ENCODE peak calls at places on chromosomes 16 and 17, in six cellular contexts. Y is IMR-90, W is HepG2, K is neuronal stem cell, O is mesenchymal stem cell, A is HCT116. F is an unnamed sample.

GRCh38 chr17:64118452-64118979 is 11.4 kb downstream of the ERN1 start:
- DNase-seq in Y (no peak), W (no peak), K (no peak), O (no peak), A (no peak), F (no peak)

GRCh38 chr16:75265911-75266701 is 14.7 kb upstream of the BCAR1 start:
- DNase-seq in Y (peak; percentile 47), W (peak; percentile 84), K (peak; percentile 92), O (peak; percentile 68), A (no peak), F (no peak)

GRCh38 chr17:77570565-77570898 is 388.0 kb upstream of the TNRC6C start:
- DNase-seq in Y (no peak), W (no peak), K (no peak), O (no peak), A (no peak), F (no peak)

GRCh38 chr17:55303008-55303493 is 38.3 kb downstream of the HLF start:
- DNase-seq in Y (no peak), W (no peak), K (no peak), O (no peak), A (no peak), F (no peak)

GRCh38 chr17:31008374-31009035 is 37.7 kb downstream of the RNF135 start:
- DNase-seq in Y (peak; percentile 45), W (no peak), K (peak; percentile 46), O (peak; percentile 75), A (no peak), F (peak; percentile 55)

GRCh38 chr16:12618515-12618914 is 185.2 kb downstream of the CPPED1 start:
- DNase-seq in Y (no peak), W (no peak), K (no peak), O (no peak), A (no peak), F (no peak)

GRCh38 chr16:67967956-67968439 is 439 bp downstream of the SLC12A4 start:
- DNase-seq in Y (peak; percentile 25), W (no peak), K (peak; percentile 32), O (peak; percentile 42), A (no peak), F (no peak)

GRCh38 chr16:79132745-79133144 is 467.8 kb downstream of the MAF start:
- DNase-seq in Y (no peak), W (no peak), K (no peak), O (no peak), A (no peak), F (no peak)

GRCh38 chr17:21200590-21201301 is 13.2 kb downstream of the TMEM11 start:
- DNase-seq in Y (no peak), W (no peak), K (no peak), O (no peak), A (no peak), F (no peak)

GRCh38 chr16:54655171-54655590 is 275.5 kb upstream of the IRX5 start:
- DNase-seq in Y (no peak), W (no peak), K (no peak), O (no peak), A (no peak), F (peak; percentile 40)

GRCh38 chr16:55661842-55662479 is 6.2 kb downstream of the SLC6A2 start:
- DNase-seq in Y (no peak), W (no peak), K (no peak), O (no peak), A (no peak), F (no peak)

GRCh38 chr17:54948380-54948779 is 20.1 kb downstream of the COX11 start:
- DNase-seq in Y (peak; percentile 98), W (peak; percentile 44), K (no peak), O (peak; percentile 93), A (peak; percentile 70), F (peak; percentile 99)

GRCh38 chr17:63831505-63831904 is 4.0 kb upstream of the FTSJ3 start:
- DNase-seq in Y (no peak), W (no peak), K (no peak), O (no peak), A (no peak), F (no peak)

GRCh38 chr16:65788434-65789147 is 577.9 kb upstream of the CDH5 start:
- DNase-seq in Y (no peak), W (no peak), K (no peak), O (no peak), A (no peak), F (no peak)

GRCh38 chr17:38703742-38704644 is 1.1 kb upstream of the MLLT6 start:
- DNase-seq in Y (no peak), W (peak; percentile 100), K (peak; percentile 43), O (peak; percentile 45), A (peak; percentile 81), F (no peak)

GRCh38 chr16:1379054-1379862 is 27.5 kb downstream of the GNPTG start:
- DNase-seq in Y (peak; percentile 74), W (peak; percentile 60), K (peak; percentile 72), O (peak; percentile 94), A (no peak), F (peak; percentile 40)

GRCh38 chr17:33049781-33050414 is 58.3 kb downstream of the SPACA3 start:
- DNase-seq in Y (peak; percentile 48), W (peak; percentile 44), K (peak; percentile 65), O (peak; percentile 51), A (peak; percentile 31), F (peak; percentile 8)

GRCh38 chr16:2204727-2205103 is 539 bp upstream of the MLST8 start:
- DNase-seq in Y (no peak), W (no peak), K (no peak), O (no peak), A (no peak), F (no peak)

GRCh38 chr17:9273334-9274118 is 252.2 kb downstream of the NTN1 start:
- DNase-seq in Y (peak; percentile 52), W (no peak), K (no peak), O (no peak), A (no peak), F (peak; percentile 45)

GRCh38 chr17:42287305-42288077 is 807 bp upstream of the STAT5A start:
- DNase-seq in Y (no peak), W (no peak), K (no peak), O (no peak), A (no peak), F (no peak)

GRCh38 chr17:77886387-77886728 is 72.1 kb upstream of the TNRC6C start:
- DNase-seq in Y (no peak), W (no peak), K (no peak), O (no peak), A (no peak), F (no peak)

GRCh38 chr16:8047711-8048110 is 542.6 kb downstream of the TMEM114 start:
- DNase-seq in Y (no peak), W (no peak), K (no peak), O (no peak), A (no peak), F (no peak)

GRCh38 chr17:15323147-15323546 is 18.2 kb downstream of the TEKT3 start:
- DNase-seq in Y (no peak), W (no peak), K (no peak), O (no peak), A (no peak), F (no peak)

GRCh38 chr17:15319461-15319860 is 21.9 kb downstream of the TEKT3 start:
- DNase-seq in Y (no peak), W (no peak), K (no peak), O (no peak), A (no peak), F (no peak)

GRCh38 chr17:15321556-15322250 is 19.7 kb downstream of the TEKT3 start:
- DNase-seq in Y (peak; percentile 79), W (no peak), K (no peak), O (no peak), A (no peak), F (peak; percentile 60)
- H2AFZ ChIP-seq in Y (peak overlapping the region; percentile 12), W (no peak overlapping the region), K (no peak overlapping the region), O (no peak overlapping the region), A (no peak overlapping the region), F (no peak overlapping the region)

GRCh38 chr16:31674686-31675085 is 147.0 kb downstream of the AHSP start:
- DNase-seq in Y (no peak), W (no peak), K (no peak), O (no peak), A (no peak), F (no peak)

GRCh38 chr16:31676731-31677130 is 149.0 kb downstream of the AHSP start:
- DNase-seq in Y (no peak), W (no peak), K (no peak), O (no peak), A (no peak), F (no peak)

DNA sequence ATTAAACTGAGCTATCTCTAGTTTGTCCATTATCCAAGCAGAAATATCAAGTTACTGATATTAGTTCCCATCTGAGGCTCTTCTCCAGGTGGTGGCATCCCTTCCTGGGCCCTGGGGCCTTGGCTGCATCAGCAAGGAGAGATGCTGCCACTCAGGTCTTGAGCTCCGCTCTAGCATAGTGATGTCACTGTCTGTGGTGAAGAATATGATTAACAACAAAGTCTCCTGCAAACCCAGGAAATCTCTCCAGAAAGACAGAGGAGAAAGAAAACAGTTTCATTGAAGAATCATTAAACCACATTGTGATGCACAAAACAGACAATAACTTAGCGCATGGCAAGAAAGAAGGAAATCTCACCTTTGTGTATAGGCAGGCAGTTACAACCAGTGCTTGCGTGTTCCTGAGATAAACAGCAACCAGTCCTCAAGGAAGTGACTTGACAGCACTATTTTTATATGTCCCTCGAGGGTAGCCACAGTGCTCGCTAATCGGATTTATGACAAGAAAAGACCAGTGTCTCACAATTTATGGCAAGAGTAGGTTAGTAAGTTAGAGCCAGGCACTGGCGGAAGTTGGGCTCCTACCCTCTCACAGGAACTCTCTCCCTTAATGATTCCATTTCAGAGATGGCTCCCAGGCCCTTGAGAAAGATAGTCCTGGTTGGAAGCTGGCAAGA is 151.1 kb downstream of the AHSP start:
- DNase-seq in Y (no peak), W (no peak), K (no peak), O (no peak), A (no peak), F (no peak)
- H3K9me3 ChIP-seq in Y (no peaks in the 10 kb centered on the region), W (no peaks in the 10 kb centered on the region), K (peaks cover 22% of the 10 kb centered on the region), O (peaks cover 13% of the 10 kb centered on the region), A (no peaks in the 10 kb centered on the region), F (peaks cover 3% of the 10 kb centered on the region)

GRCh38 chr17:67717624-67718324 is at the start of gene NOL11:
- DNase-seq in Y (peak; percentile 98), W (peak; percentile 98), K (peak; percentile 99), O (peak; percentile 98), A (peak; percentile 99), F (peak; percentile 91)

GRCh38 chr17:67718325-67718941 is 697 bp downstream of the NOL11 start:
- DNase-seq in Y (peak; percentile 49), W (peak; percentile 23), K (no peak), O (peak; percentile 80), A (no peak), F (peak; percentile 39)

GRCh38 chr17:67713169-67713568 is 4.6 kb upstream of the NOL11 start:
- DNase-seq in Y (no peak), W (no peak), K (no peak), O (no peak), A (no peak), F (no peak)

GRCh38 chr17:67717192-67717623 is 528 bp upstream of the NOL11 start:
- DNase-seq in Y (no peak), W (peak; percentile 19), K (no peak), O (no peak), A (peak; percentile 6), F (no peak)

GRCh38 chr17:67716405-67716798 is 1.3 kb upstream of the NOL11 start:
- DNase-seq in Y (no peak), W (no peak), K (no peak), O (no peak), A (no peak), F (no peak)
- H2AFZ ChIP-seq in Y (no peak overlapping the region), W (no peak overlapping the region), K (no peak overlapping the region), O (no peak overlapping the region), A (no peak overlapping the region), F (no peak overlapping the region)

GRCh38 chr16:35725949-35726348 is 2266.5 kb downstream of the TP53TG3F start:
- DNase-seq in Y (no peak), W (no peak), K (no peak), O (no peak), A (no peak), F (no peak)

GRCh38 chr16:35730251-35730650 is 2270.8 kb downstream of the TP53TG3F start:
- DNase-seq in Y (no peak), W (no peak), K (no peak), O (no peak), A (no peak), F (no peak)

GRCh38 chr16:35724551-35724950 is 2265.1 kb downstream of the TP53TG3F start:
- DNase-seq in Y (no peak), W (no peak), K (no peak), O (no peak), A (no peak), F (no peak)
- H3K9me3 ChIP-seq in Y (peaks cover 5% of the 10 kb centered on the region), W (peaks cover 99% of the 10 kb centered on the region), K (peaks cover 36% of the 10 kb centered on the region), O (peaks cover 14% of the 10 kb centered on the region), A (peaks cover 7% of the 10 kb centered on the region), F (peaks cover 4% of the 10 kb centered on the region)

F was measured in astrocyte.